ENCODE peak calls at places on chromosomes 5 and 9, in ten cellular contexts. One of them, this sample, is unnamed.

GRCh38 chr9:74133921-74134320 is 363.2 kb upstream of the RORB start:
- DNase-seq in dorsolateral prefrontal cortex: no peak
- DNase-seq in body of pancreas: no peak
- DNase-seq in WTC11: no peak
- DNase-seq in astrocyte of the spinal cord: no peak
- DNase-seq in heart left ventricle: no peak
- DNase-seq in pancreas: no peak
- DNase-seq in H9: no peak
- DNase-seq in cardiac muscle cell: no peak
- DNase-seq in PC-3: no peak
- DNase-seq in this sample: no peak

GRCh38 chr5:24899180-24899579 is 254.4 kb upstream of the CDH10 start:
- DNase-seq in dorsolateral prefrontal cortex: no peak
- DNase-seq in body of pancreas: no peak
- DNase-seq in WTC11: no peak
- DNase-seq in astrocyte of the spinal cord: peak
- DNase-seq in heart left ventricle: no peak
- DNase-seq in pancreas: no peak
- DNase-seq in H9: no peak
- DNase-seq in cardiac muscle cell: no peak
- DNase-seq in PC-3: no peak
- DNase-seq in this sample: no peak

GRCh38 chr5:139903805-139904565 is 108.4 kb downstream of the PSD2 start:
- DNase-seq in dorsolateral prefrontal cortex: peak
- DNase-seq in body of pancreas: peak
- DNase-seq in WTC11: peak
- DNase-seq in astrocyte of the spinal cord: no peak
- DNase-seq in heart left ventricle: no peak
- DNase-seq in pancreas: no peak
- DNase-seq in H9: peak
- DNase-seq in cardiac muscle cell: peak
- DNase-seq in PC-3: no peak
- DNase-seq in this sample: peak

GRCh38 chr5:78508231-78508765 is 140.3 kb downstream of the LHFPL2 start:
- DNase-seq in dorsolateral prefrontal cortex: no peak
- DNase-seq in body of pancreas: no peak
- DNase-seq in WTC11: no peak
- DNase-seq in astrocyte of the spinal cord: no peak
- DNase-seq in heart left ventricle: no peak
- DNase-seq in pancreas: no peak
- DNase-seq in H9: no peak
- DNase-seq in cardiac muscle cell: peak
- DNase-seq in PC-3: peak
- DNase-seq in this sample: no peak

GRCh38 chr9:127116946-127117345 is 5.5 kb downstream of the ANGPTL2 start:
- DNase-seq in dorsolateral prefrontal cortex: no peak
- DNase-seq in body of pancreas: no peak
- DNase-seq in WTC11: no peak
- DNase-seq in astrocyte of the spinal cord: no peak
- DNase-seq in heart left ventricle: no peak
- DNase-seq in pancreas: no peak
- DNase-seq in H9: no peak
- DNase-seq in cardiac muscle cell: no peak
- DNase-seq in PC-3: no peak
- DNase-seq in this sample: no peak

GRCh38 chr9:3804148-3804547 is 278.3 kb upstream of the RFX3 start:
- DNase-seq in dorsolateral prefrontal cortex: no peak
- DNase-seq in body of pancreas: no peak
- DNase-seq in WTC11: no peak
- DNase-seq in astrocyte of the spinal cord: no peak
- DNase-seq in heart left ventricle: no peak
- DNase-seq in pancreas: no peak
- DNase-seq in H9: no peak
- DNase-seq in cardiac muscle cell: no peak
- DNase-seq in PC-3: no peak
- DNase-seq in this sample: no peak

GRCh38 chr9:133137451-133138231 is 16.6 kb upstream of the RALGDS start:
- DNase-seq in dorsolateral prefrontal cortex: peak
- DNase-seq in body of pancreas: peak
- DNase-seq in WTC11: no peak
- DNase-seq in astrocyte of the spinal cord: no peak
- DNase-seq in heart left ventricle: peak
- DNase-seq in pancreas: peak
- DNase-seq in H9: no peak
- DNase-seq in cardiac muscle cell: no peak
- DNase-seq in PC-3: no peak
- DNase-seq in this sample: no peak

GRCh38 chr9:75451505-75451904 is 363.2 kb downstream of the OSTF1 start:
- DNase-seq in dorsolateral prefrontal cortex: no peak
- DNase-seq in body of pancreas: no peak
- DNase-seq in WTC11: no peak
- DNase-seq in astrocyte of the spinal cord: peak
- DNase-seq in heart left ventricle: no peak
- DNase-seq in pancreas: no peak
- DNase-seq in H9: no peak
- DNase-seq in cardiac muscle cell: no peak
- DNase-seq in PC-3: no peak
- DNase-seq in this sample: no peak

GRCh38 chr5:80990971-80991370 is 30.8 kb downstream of the RASGRF2 start:
- DNase-seq in dorsolateral prefrontal cortex: no peak
- DNase-seq in body of pancreas: no peak
- DNase-seq in WTC11: peak
- DNase-seq in astrocyte of the spinal cord: no peak
- DNase-seq in heart left ventricle: no peak
- DNase-seq in pancreas: no peak
- DNase-seq in H9: peak
- DNase-seq in cardiac muscle cell: no peak
- DNase-seq in PC-3: peak
- DNase-seq in this sample: no peak

GRCh38 chr5:147427784-147428401 is 82.0 kb downstream of the DPYSL3 start:
- DNase-seq in dorsolateral prefrontal cortex: no peak
- DNase-seq in body of pancreas: no peak
- DNase-seq in WTC11: no peak
- DNase-seq in astrocyte of the spinal cord: no peak
- DNase-seq in heart left ventricle: no peak
- DNase-seq in pancreas: no peak
- DNase-seq in H9: no peak
- DNase-seq in cardiac muscle cell: no peak
- DNase-seq in PC-3: no peak
- DNase-seq in this sample: no peak

GRCh38 chr5:135457424-135458071 is 5.4 kb upstream of the TIFAB start:
- DNase-seq in dorsolateral prefrontal cortex: peak
- DNase-seq in body of pancreas: peak
- DNase-seq in WTC11: peak
- DNase-seq in astrocyte of the spinal cord: peak
- DNase-seq in heart left ventricle: peak
- DNase-seq in pancreas: peak
- DNase-seq in H9: peak
- DNase-seq in cardiac muscle cell: peak
- DNase-seq in PC-3: peak
- DNase-seq in this sample: peak

GRCh38 chr5:134103998-134104612 is 10.4 kb upstream of the TCF7 start:
- DNase-seq in dorsolateral prefrontal cortex: no peak
- DNase-seq in body of pancreas: no peak
- DNase-seq in WTC11: no peak
- DNase-seq in astrocyte of the spinal cord: no peak
- DNase-seq in heart left ventricle: no peak
- DNase-seq in pancreas: no peak
- DNase-seq in H9: no peak
- DNase-seq in cardiac muscle cell: no peak
- DNase-seq in PC-3: no peak
- DNase-seq in this sample: no peak

GRCh38 chr5:180143656-180144364 is 65.2 kb downstream of the RASGEF1C start:
- DNase-seq in dorsolateral prefrontal cortex: no peak
- DNase-seq in body of pancreas: no peak
- DNase-seq in WTC11: no peak
- DNase-seq in astrocyte of the spinal cord: no peak
- DNase-seq in heart left ventricle: no peak
- DNase-seq in pancreas: no peak
- DNase-seq in H9: no peak
- DNase-seq in cardiac muscle cell: no peak
- DNase-seq in PC-3: no peak
- DNase-seq in this sample: peak

GRCh38 chr9:2787065-2787464 is 56.8 kb downstream of the PUM3 start:
- DNase-seq in dorsolateral prefrontal cortex: no peak
- DNase-seq in body of pancreas: no peak
- DNase-seq in WTC11: no peak
- DNase-seq in astrocyte of the spinal cord: peak
- DNase-seq in heart left ventricle: no peak
- DNase-seq in pancreas: no peak
- DNase-seq in H9: no peak
- DNase-seq in cardiac muscle cell: no peak
- DNase-seq in PC-3: peak
- DNase-seq in this sample: no peak

GRCh38 chr5:130836729-130837660 is 328.1 kb downstream of the HINT1 start:
- DNase-seq in dorsolateral prefrontal cortex: no peak
- DNase-seq in body of pancreas: no peak
- DNase-seq in WTC11: no peak
- DNase-seq in astrocyte of the spinal cord: peak
- DNase-seq in heart left ventricle: no peak
- DNase-seq in pancreas: no peak
- DNase-seq in H9: no peak
- DNase-seq in cardiac muscle cell: no peak
- DNase-seq in PC-3: peak
- DNase-seq in this sample: no peak

GRCh38 chr9:4084440-4084818 is 215.4 kb downstream of the GLIS3 start:
- DNase-seq in dorsolateral prefrontal cortex: peak
- DNase-seq in body of pancreas: no peak
- DNase-seq in WTC11: no peak
- DNase-seq in astrocyte of the spinal cord: peak
- DNase-seq in heart left ventricle: peak
- DNase-seq in pancreas: no peak
- DNase-seq in H9: no peak
- DNase-seq in cardiac muscle cell: no peak
- DNase-seq in PC-3: no peak
- DNase-seq in this sample: no peak

GRCh38 chr9:107064378-107064777 is 201.4 kb downstream of the ZNF462 start:
- DNase-seq in dorsolateral prefrontal cortex: no peak
- DNase-seq in body of pancreas: no peak
- DNase-seq in WTC11: no peak
- DNase-seq in astrocyte of the spinal cord: no peak
- DNase-seq in heart left ventricle: no peak
- DNase-seq in pancreas: no peak
- DNase-seq in H9: no peak
- DNase-seq in cardiac muscle cell: no peak
- DNase-seq in PC-3: no peak
- DNase-seq in this sample: no peak

GRCh38 chr9:111842313-111842712 is 47.6 kb upstream of the SHOC1 start:
- DNase-seq in dorsolateral prefrontal cortex: no peak
- DNase-seq in body of pancreas: no peak
- DNase-seq in WTC11: no peak
- DNase-seq in astrocyte of the spinal cord: no peak
- DNase-seq in heart left ventricle: no peak
- DNase-seq in pancreas: no peak
- DNase-seq in H9: no peak
- DNase-seq in cardiac muscle cell: no peak
- DNase-seq in PC-3: no peak
- DNase-seq in this sample: no peak

GRCh38 chr5:116272281-116272941 is 187.6 kb downstream of the COMMD10 start:
- DNase-seq in dorsolateral prefrontal cortex: no peak
- DNase-seq in body of pancreas: no peak
- DNase-seq in WTC11: no peak
- DNase-seq in astrocyte of the spinal cord: no peak
- DNase-seq in heart left ventricle: no peak
- DNase-seq in pancreas: no peak
- DNase-seq in H9: no peak
- DNase-seq in cardiac muscle cell: no peak
- DNase-seq in PC-3: no peak
- DNase-seq in this sample: no peak
- TF ChIP-seq CTCF in dorsolateral prefrontal cortex: no peak
- TF ChIP-seq CTCF in body of pancreas: no peak
- TF ChIP-seq CTCF in WTC11: no peak
- TF ChIP-seq CTCF in astrocyte of the spinal cord: no peak
- TF ChIP-seq CTCF in heart left ventricle: no peak
- TF ChIP-seq CTCF in pancreas: no peak
- TF ChIP-seq CTCF in H9: peak
- TF ChIP-seq CTCF in cardiac muscle cell: no peak
- TF ChIP-seq CTCF in PC-3: no peak
- TF ChIP-seq CTCF in this sample: peak

DNA sequence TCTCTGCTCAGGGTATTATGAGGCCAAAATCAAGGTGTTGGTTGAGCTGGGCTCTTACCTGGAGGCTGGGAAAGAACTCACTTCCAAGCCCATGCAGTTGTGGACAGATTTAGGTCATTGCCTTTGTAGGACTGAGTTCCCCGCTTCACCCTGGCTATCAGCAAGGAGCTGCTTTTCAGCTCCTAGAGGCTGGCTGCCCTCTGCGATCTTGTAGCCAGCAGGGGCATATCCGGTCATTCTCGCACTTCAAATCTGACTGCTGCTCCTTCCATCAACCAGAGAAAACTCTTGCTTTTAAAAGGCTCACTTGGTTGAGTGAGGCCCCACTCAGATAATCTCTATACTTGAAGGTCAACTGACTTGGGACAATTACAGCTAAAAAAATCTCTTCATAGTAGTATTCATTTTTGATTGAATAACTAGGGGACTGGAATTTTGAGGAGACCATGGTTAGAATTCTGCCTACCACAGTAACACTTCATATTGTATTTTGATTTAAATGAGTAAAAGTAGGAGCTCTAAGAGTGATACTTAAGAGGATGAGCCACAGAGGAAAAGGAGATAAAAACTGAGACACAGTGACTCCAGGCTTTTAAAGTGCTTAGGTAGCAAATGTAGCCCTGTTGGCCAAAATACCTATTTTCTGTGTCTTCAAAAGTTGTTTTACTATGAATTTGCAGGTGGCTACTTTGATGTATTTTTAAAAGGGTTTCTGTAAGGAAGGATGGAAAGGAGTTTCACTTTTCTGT is 137.4 kb downstream of the CD180 start:
- DNase-seq in dorsolateral prefrontal cortex: no peak
- DNase-seq in body of pancreas: no peak
- DNase-seq in WTC11: peak
- DNase-seq in astrocyte of the spinal cord: no peak
- DNase-seq in heart left ventricle: peak
- DNase-seq in pancreas: no peak
- DNase-seq in H9: peak
- DNase-seq in cardiac muscle cell: peak
- DNase-seq in PC-3: no peak
- DNase-seq in this sample: no peak
- TF ChIP-seq CTCF in dorsolateral prefrontal cortex: no peak
- TF ChIP-seq CTCF in body of pancreas: no peak
- TF ChIP-seq CTCF in WTC11: no peak
- TF ChIP-seq CTCF in astrocyte of the spinal cord: no peak
- TF ChIP-seq CTCF in heart left ventricle: no peak
- TF ChIP-seq CTCF in pancreas: no peak
- TF ChIP-seq CTCF in H9: peak
- TF ChIP-seq CTCF in cardiac muscle cell: peak
- TF ChIP-seq CTCF in PC-3: no peak
- TF ChIP-seq CTCF in this sample: no peak

GRCh38 chr5:96881511-96882115 is 5.3 kb downstream of the ERAP2 start:
- DNase-seq in dorsolateral prefrontal cortex: no peak
- DNase-seq in body of pancreas: no peak
- DNase-seq in WTC11: no peak
- DNase-seq in astrocyte of the spinal cord: peak
- DNase-seq in heart left ventricle: no peak
- DNase-seq in pancreas: no peak
- DNase-seq in H9: no peak
- DNase-seq in cardiac muscle cell: no peak
- DNase-seq in PC-3: peak
- DNase-seq in this sample: no peak
- TF ChIP-seq CTCF in dorsolateral prefrontal cortex: no peak
- TF ChIP-seq CTCF in body of pancreas: no peak
- TF ChIP-seq CTCF in WTC11: no peak
- TF ChIP-seq CTCF in astrocyte of the spinal cord: no peak
- TF ChIP-seq CTCF in heart left ventricle: no peak
- TF ChIP-seq CTCF in pancreas: no peak
- TF ChIP-seq CTCF in H9: no peak
- TF ChIP-seq CTCF in cardiac muscle cell: no peak
- TF ChIP-seq CTCF in PC-3: no peak
- TF ChIP-seq CTCF in this sample: no peak

GRCh38 chr5:50320131-50320749 is 120.8 kb downstream of the EMB start:
- DNase-seq in dorsolateral prefrontal cortex: no peak
- DNase-seq in body of pancreas: no peak
- DNase-seq in WTC11: no peak
- DNase-seq in astrocyte of the spinal cord: no peak
- DNase-seq in heart left ventricle: no peak
- DNase-seq in pancreas: no peak
- DNase-seq in H9: no peak
- DNase-seq in cardiac muscle cell: no peak
- DNase-seq in PC-3: peak
- DNase-seq in this sample: no peak
- TF ChIP-seq CTCF in dorsolateral prefrontal cortex: no peak
- TF ChIP-seq CTCF in body of pancreas: no peak
- TF ChIP-seq CTCF in WTC11: no peak
- TF ChIP-seq CTCF in astrocyte of the spinal cord: no peak
- TF ChIP-seq CTCF in heart left ventricle: no peak
- TF ChIP-seq CTCF in pancreas: no peak
- TF ChIP-seq CTCF in H9: no peak
- TF ChIP-seq CTCF in cardiac muscle cell: no peak
- TF ChIP-seq CTCF in PC-3: peak
- TF ChIP-seq CTCF in this sample: no peak

This sample was measured in right lobe of liver.